ENCODE peak calls at places on chromosomes 11 and 22, in nine cellular contexts. K is HL-60, R is IMR-90, J is GM12878, M is gastrocnemius medialis, F is K562, S is esophagus squamous epithelium, Y is endothelial cell of umbilical vein, Z is B cell. H is an unnamed sample.

GRCh38 chr11:61157743-61158142 is 3.5 kb downstream of the VPS37C start:
- DNase-seq in F (no peak), M (no peak), K (no peak), Z (no peak), J (no peak), S (no peak), R (no peak), Y (no peak), H (no peak)

GRCh38 chr11:72760543-72761400 is 8.6 kb upstream of the ARAP1 start:
- DNase-seq in R (peak), F (no peak), J (no peak), K (peak), Y (no peak), S (no peak), M (no peak), Z (no peak), H (no peak)

GRCh38 chr11:131389582-131389981 is 19.2 kb downstream of the NTM start:
- DNase-seq in Z (no peak), J (no peak), R (no peak), Y (no peak), S (no peak), F (no peak), K (no peak), M (no peak), H (no peak)

GRCh38 chr11:71501071-71501985 is 25.7 kb upstream of the KRTAP5-7 start:
- DNase-seq in R (no peak), S (no peak), Y (no peak), M (no peak), Z (no peak), K (no peak), J (no peak), F (no peak), H (no peak)

GRCh38 chr11:126995989-126996388 is 4.6 kb downstream of the KIRREL3 start:
- DNase-seq in K (no peak), Y (no peak), J (no peak), F (no peak), S (no peak), Z (no peak), M (no peak), R (no peak), H (no peak)

GRCh38 chr11:62958547-62959071 is 26.2 kb downstream of the SLC22A6 start:
- DNase-seq in R (peak), M (no peak), Y (peak), F (no peak), J (no peak), S (no peak), K (no peak), Z (no peak), H (no peak)

GRCh38 chr11:19378814-19379213 is 138.1 kb upstream of the E2F8 start:
- DNase-seq in F (no peak), S (no peak), Z (no peak), R (no peak), Y (no peak), M (no peak), J (no peak), K (no peak), H (no peak)

GRCh38 chr11:15969281-15969680 is 387.1 kb downstream of the SOX6 start:
- DNase-seq in F (peak), S (no peak), K (peak), J (peak), R (peak), M (peak), Z (no peak), Y (peak), H (peak)

GRCh38 chr11:128879817-128880216 is 11.3 kb upstream of the KCNJ5 start:
- DNase-seq in J (no peak), M (no peak), F (no peak), Z (no peak), S (no peak), Y (no peak), R (no peak), K (no peak), H (no peak)

GRCh38 chr11:104073950-104074349 is 37.5 kb downstream of the DDI1 start:
- DNase-seq in S (no peak), M (no peak), Z (no peak), F (no peak), K (peak), Y (no peak), R (peak), J (peak), H (peak)

GRCh38 chr11:14812776-14813175 is 79.3 kb downstream of the CYP2R1 start:
- DNase-seq in J (no peak), Z (no peak), S (no peak), F (no peak), Y (no peak), K (no peak), R (peak), M (no peak), H (no peak)

GRCh38 chr11:9527481-9528140 is 45.9 kb upstream of the WEE1 start:
- DNase-seq in S (no peak), R (peak), J (no peak), Z (no peak), K (no peak), Y (peak), F (no peak), M (no peak), H (no peak)

GRCh38 chr22:19343470-19343869 is 52.0 kb upstream of the CLTCL1 start:
- DNase-seq in F (no peak), S (no peak), K (no peak), M (no peak), J (no peak), Z (no peak), R (no peak), Y (no peak), H (no peak)

GRCh38 chr11:33861366-33861765 is 30.5 kb downstream of the LMO2 start:
- DNase-seq in J (no peak), Z (no peak), Y (no peak), M (no peak), S (no peak), F (no peak), R (no peak), K (no peak), H (no peak)

GRCh38 chr22:49586244-49586748 is 241.4 kb downstream of the BRD1 start:
- DNase-seq in Z (no peak), S (no peak), J (no peak), Y (peak), K (no peak), M (no peak), F (no peak), R (no peak), H (no peak)

GRCh38 chr22:38612217-38613006 is 42.4 kb upstream of the DMC1 start:
- DNase-seq in Y (no peak), S (no peak), J (no peak), K (no peak), M (no peak), F (no peak), Z (no peak), R (no peak), H (no peak)

GRCh38 chr11:130159657-130160459 is at the start of gene ST14:
- DNase-seq in S (no peak), J (no peak), F (no peak), R (no peak), K (peak), Y (no peak), Z (peak), M (no peak), H (no peak)

GRCh38 chr11:74453373-74453975 is 13.9 kb downstream of the KCNE3 start:
- DNase-seq in M (no peak), J (peak), F (peak), K (peak), S (no peak), Y (peak), Z (peak), R (peak), H (peak)
- TF ChIP-seq CTCF in M (peak), J (peak), F (peak), K (peak), S (peak), Y (peak), Z (peak), R (peak), H (peak)

GRCh38 chr11:102364991-102365390 is 18.0 kb downstream of the BIRC2 start:
- DNase-seq in J (no peak), Z (no peak), Y (no peak), M (no peak), R (no peak), S (no peak), K (no peak), F (no peak), H (no peak)

GRCh38 chr11:102368472-102368871 is 21.5 kb downstream of the BIRC2 start:
- DNase-seq in Y (no peak), Z (no peak), S (no peak), M (no peak), K (no peak), J (peak), F (no peak), R (no peak), H (no peak)

DNA sequence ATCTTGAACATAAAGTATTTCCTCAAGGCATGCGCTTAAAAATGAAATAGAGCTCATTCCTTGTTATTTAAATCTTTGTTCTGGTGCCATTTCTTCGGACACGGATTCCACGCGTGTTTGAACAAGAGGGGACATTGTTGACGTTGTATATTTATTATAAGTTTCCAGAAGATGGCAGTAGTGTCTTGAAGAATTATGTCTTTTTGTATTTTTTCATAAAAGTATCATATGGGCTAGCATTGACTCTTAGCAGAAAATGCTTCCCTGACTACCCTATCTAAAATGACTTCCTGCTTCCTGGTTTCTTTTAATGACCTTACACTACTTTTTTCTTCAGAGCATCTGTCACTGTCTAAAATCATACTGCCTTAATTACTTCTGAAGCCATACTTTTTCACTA is 20.4 kb downstream of the BIRC2 start:
- DNase-seq in J (no peak), K (no peak), R (peak), S (no peak), F (peak), Y (peak), M (no peak), Z (no peak), H (no peak)
- TF ChIP-seq CTCF in J (peak), K (no peak), R (peak), S (no peak), F (peak), Y (no peak), M (no peak), Z (peak), H (peak)

GRCh38 chr22:36528795-36529718 is at the start of gene EIF3D:
- DNase-seq in R (peak), Z (peak), Y (peak), F (peak), S (peak), J (peak), K (peak), M (peak), H (peak)
- TF ChIP-seq CTCF in R (no peak), Z (no peak), Y (no peak), F (peak), S (no peak), J (no peak), K (no peak), M (peak), H (no peak)

GRCh38 chr22:23892626-23893445 is 1.3 kb upstream of the MIF start:
- DNase-seq in Y (no peak), Z (no peak), M (no peak), K (no peak), J (no peak), S (no peak), F (no peak), R (no peak), H (no peak)

GRCh38 chr22:23889620-23890019 is 4.6 kb upstream of the MIF start:
- DNase-seq in J (no peak), Y (no peak), M (no peak), R (no peak), K (no peak), S (no peak), F (no peak), Z (no peak), H (no peak)

GRCh38 chr22:23892130-23892529 is 2.1 kb upstream of the MIF start:
- DNase-seq in S (no peak), K (no peak), F (no peak), Z (no peak), M (no peak), R (no peak), Y (no peak), J (no peak), H (no peak)

GRCh38 chr22:23891726-23892125 is 2.5 kb upstream of the MIF start:
- DNase-seq in S (no peak), J (no peak), R (no peak), M (no peak), K (no peak), Y (no peak), Z (no peak), F (no peak), H (no peak)

GRCh38 chr22:23888615-23889401 is 5.4 kb upstream of the MIF start:
- DNase-seq in Z (no peak), J (no peak), S (no peak), Y (peak), M (no peak), R (peak), F (peak), K (no peak), H (no peak)
- TF ChIP-seq CTCF in Z (no peak), J (no peak), S (no peak), Y (no peak), M (no peak), R (peak), F (peak), K (no peak), H (no peak)

GRCh38 chr11:1342946-1343345 is 33.5 kb upstream of the TOLLIP start:
- DNase-seq in F (no peak), K (no peak), Y (no peak), S (no peak), J (no peak), M (no peak), R (no peak), Z (no peak), H (peak)
- TF ChIP-seq CTCF in F (no peak), K (no peak), Y (no peak), S (no peak), J (no peak), M (no peak), R (no peak), Z (no peak), H (no peak)

GRCh38 chr11:88886796-88887195 is 179.0 kb downstream of the GRM5 start:
- DNase-seq in J (peak), R (peak), M (no peak), S (no peak), Z (no peak), F (peak), K (peak), Y (peak), H (no peak)
- TF ChIP-seq CTCF in J (peak), R (peak), M (no peak), S (no peak), Z (no peak), F (peak), K (peak), Y (peak), H (no peak)